ENCODE peak calls at places on chromosome 5, in eight cellular contexts. L is NCI-H1092; U is activated CD4-positive, alpha-beta T cell treated with anti-CD3 and anti-CD28 coated beads for 36 hours; H is stimulated activated CD8-positive, alpha-beta memory T cell treated with anti-CD3 and anti-CD28 coated beads, Interleukin-4, amount 100 ng/mL, for 48 hours; Q is SJSA1; W is AG08396; V is H7; O is dermis blood vessel endothelial cell. N is an unnamed sample.

GRCh38 chr5:167999182-167999581 is 292.3 kb upstream of the WWC1 start:
- DNase-seq in Q (no peak), U (no peak), V (no peak), L (no peak), H (no peak), O (no peak), W (no peak), N (no peak)

GRCh38 chr5:16521561-16522090 is 56.0 kb upstream of the ZNF622 start:
- DNase-seq in U (no peak), O (no peak), W (no peak), Q (no peak), L (no peak), V (no peak), H (no peak), N (no peak)

GRCh38 chr5:132322266-132322665 is 28.1 kb downstream of the SLC22A4 start:
- DNase-seq in U (no peak), L (no peak), Q (peak; percentile 86), O (no peak), W (no peak), V (peak; percentile 73), H (no peak), N (no peak)

GRCh38 chr5:115079934-115080623 is 89.6 kb downstream of the TRIM36 start:
- DNase-seq in W (no peak), U (no peak), H (no peak), L (no peak), V (no peak), Q (no peak), O (no peak), N (no peak)

GRCh38 chr5:36602711-36603321 is 3.6 kb upstream of the SLC1A3 start:
- DNase-seq in L (no peak), O (no peak), V (peak; percentile 31), Q (no peak), H (no peak), U (no peak), W (no peak), N (no peak)

GRCh38 chr5:7754997-7755596 is 95.8 kb downstream of the CFAP90 start:
- DNase-seq in O (peak; percentile 62), U (peak; percentile 74), W (peak; percentile 54), Q (peak; percentile 37), L (peak; percentile 57), V (peak; percentile 81), H (peak; percentile 71), N (peak; percentile 25)

GRCh38 chr5:155050384-155051019 is 36.9 kb downstream of the KIF4B start:
- DNase-seq in W (no peak), Q (no peak), O (no peak), U (no peak), H (no peak), V (no peak), L (no peak), N (no peak)

GRCh38 chr5:111984044-111984443 is 227.1 kb upstream of the NREP start:
- DNase-seq in L (no peak), Q (peak; percentile 72), W (peak; percentile 15), H (no peak), V (peak; percentile 16), U (no peak), O (no peak), N (no peak)

GRCh38 chr5:170552486-170553122 is 48.8 kb downstream of the KCNIP1 start:
- DNase-seq in V (peak; percentile 63), O (peak; percentile 55), W (peak; percentile 48), H (no peak), Q (peak; percentile 88), L (no peak), U (no peak), N (peak; percentile 41)

GRCh38 chr5:142115937-142116614 is 7.5 kb downstream of the NDFIP1 start:
- DNase-seq in V (no peak), W (no peak), O (no peak), U (no peak), L (no peak), H (no peak), Q (no peak), N (no peak)

GRCh38 chr5:65508978-65509377 is 27.3 kb upstream of the ADAMTS6 start:
- DNase-seq in Q (peak; percentile 7), V (no peak), W (no peak), L (no peak), U (no peak), O (no peak), H (no peak), N (no peak)

GRCh38 chr5:160843240-160843639 is 8.8 kb downstream of the ATP10B start:
- DNase-seq in W (no peak), U (no peak), V (no peak), H (no peak), O (no peak), Q (no peak), L (no peak), N (no peak)

GRCh38 chr5:1568201-1568979 is 44.6 kb upstream of the LPCAT1 start:
- DNase-seq in O (peak; percentile 85), W (peak; percentile 61), L (no peak), U (no peak), V (no peak), Q (peak; percentile 27), H (no peak), N (peak; percentile 74)

GRCh38 chr5:143244000-143244736 is 159.3 kb downstream of the NR3C1 start:
- DNase-seq in V (no peak), W (peak; percentile 81), U (no peak), O (peak; percentile 68), H (no peak), L (no peak), Q (peak; percentile 100), N (peak; percentile 60)

GRCh38 chr5:175516933-175517823 is 38.8 kb downstream of the SFXN1 start:
- DNase-seq in Q (no peak), O (no peak), V (no peak), U (no peak), L (no peak), W (no peak), H (no peak), N (no peak)

GRCh38 chr5:158812381-158812780 is 287.3 kb downstream of the EBF1 start:
- DNase-seq in Q (no peak), W (no peak), O (peak; percentile 40), L (no peak), U (peak; percentile 75), H (peak; percentile 51), V (no peak), N (peak; percentile 13)

GRCh38 chr5:177508217-177508611 is 1.4 kb downstream of the DOK3 start:
- DNase-seq in O (no peak), U (no peak), H (no peak), W (no peak), Q (no peak), L (no peak), V (no peak), N (no peak)

GRCh38 chr5:53946405-53947100 is 363.8 kb downstream of the ARL15 start:
- DNase-seq in U (no peak), H (no peak), L (no peak), V (no peak), Q (no peak), O (no peak), W (no peak), N (no peak)

N was measured in endothelial cell of umbilical vein.